ENCODE peak calls at places on chromosome 9, in four cellular contexts. X, K, J and E are unnamed samples.

GRCh38 chr9:98287383-98287782 is 31.9 kb upstream of the TBC1D2 start:
- DNase-seq in X (no peak), K (no peak), J (no peak), E (no peak)

GRCh38 chr9:82124090-82124489 is 135.5 kb downstream of the SPATA31D1 start:
- DNase-seq in X (peak), K (peak), J (peak), E (peak)

GRCh38 chr9:98182069-98182820 is 10.2 kb downstream of the CORO2A start:
- DNase-seq in X (no peak), K (no peak), J (no peak), E (no peak)

GRCh38 chr9:119289740-119290139 is 79.5 kb downstream of the BRINP1 start:
- DNase-seq in X (peak), K (peak), J (no peak), E (no peak)

GRCh38 chr9:14584571-14584970 is 108.7 kb downstream of the ZDHHC21 start:
- DNase-seq in X (no peak), K (no peak), J (no peak), E (no peak)

GRCh38 chr9:98808411-98808815 is 943 bp downstream of the GALNT12 start:
- DNase-seq in X (no peak), K (no peak), J (no peak), E (peak)

GRCh38 chr9:87673446-87674109 is 52.3 kb upstream of the CTSL start:
- DNase-seq in X (no peak), K (no peak), J (no peak), E (no peak)

GRCh38 chr9:130728721-130729120 is 35.1 kb downstream of the EXOSC2 start:
- DNase-seq in X (peak), K (no peak), J (peak), E (no peak)

GRCh38 chr9:135070964-135071735 is 16.3 kb upstream of the OLFM1 start:
- DNase-seq in X (no peak), K (no peak), J (no peak), E (no peak)

GRCh38 chr9:93305497-93306020 is 121.6 kb downstream of the WNK2 start:
- DNase-seq in X (no peak), K (no peak), J (no peak), E (no peak)

GRCh38 chr9:83707518-83707767 is 315 bp downstream of the UBQLN1 start:
- DNase-seq in X (peak), K (peak), J (no peak), E (no peak)

GRCh38 chr9:7392161-7392560 is 407.4 kb downstream of the DMAC1 start:
- DNase-seq in X (no peak), K (no peak), J (no peak), E (no peak)

GRCh38 chr9:88954073-88954472 is 37.2 kb upstream of the S1PR3 start:
- DNase-seq in X (peak), K (peak), J (no peak), E (no peak)

GRCh38 chr9:114616684-114617520 is 5.8 kb downstream of the TMEM268 start:
- DNase-seq in X (no peak), K (no peak), J (no peak), E (no peak)

GRCh38 chr9:69975681-69976080 is 68.0 kb upstream of the MAMDC2 start:
- DNase-seq in X (peak), K (peak), J (no peak), E (no peak)

GRCh38 chr9:91101598-91102168 is 260.0 kb downstream of the AUH start:
- DNase-seq in X (no peak), K (no peak), J (no peak), E (no peak)

GRCh38 chr9:128651798-128652197 is 4.8 kb downstream of the DYNC2I2 start:
- DNase-seq in X (no peak), K (no peak), J (no peak), E (no peak)

GRCh38 chr9:69871143-69871834 is 50.7 kb downstream of the CFAP95 start:
- DNase-seq in X (no peak), K (no peak), J (no peak), E (no peak)

GRCh38 chr9:120110520-120110919 is 469.4 kb downstream of the CDK5RAP2 start:
- DNase-seq in X (no peak), K (no peak), J (no peak), E (no peak)

GRCh38 chr9:33133186-33133585 is 34.0 kb downstream of the B4GALT1 start:
- DNase-seq in X (no peak), K (no peak), J (no peak), E (no peak)

GRCh38 chr9:108041551-108041950 is 552.0 kb upstream of the KLF4 start:
- DNase-seq in X (peak), K (peak), J (no peak), E (no peak)

GRCh38 chr9:37273595-37273994 is 148.9 kb upstream of the GRHPR start:
- DNase-seq in X (no peak), K (no peak), J (no peak), E (no peak)
- TF ChIP-seq CTCF in X (no peak), K (no peak), J (no peak), E (no peak)

DNA sequence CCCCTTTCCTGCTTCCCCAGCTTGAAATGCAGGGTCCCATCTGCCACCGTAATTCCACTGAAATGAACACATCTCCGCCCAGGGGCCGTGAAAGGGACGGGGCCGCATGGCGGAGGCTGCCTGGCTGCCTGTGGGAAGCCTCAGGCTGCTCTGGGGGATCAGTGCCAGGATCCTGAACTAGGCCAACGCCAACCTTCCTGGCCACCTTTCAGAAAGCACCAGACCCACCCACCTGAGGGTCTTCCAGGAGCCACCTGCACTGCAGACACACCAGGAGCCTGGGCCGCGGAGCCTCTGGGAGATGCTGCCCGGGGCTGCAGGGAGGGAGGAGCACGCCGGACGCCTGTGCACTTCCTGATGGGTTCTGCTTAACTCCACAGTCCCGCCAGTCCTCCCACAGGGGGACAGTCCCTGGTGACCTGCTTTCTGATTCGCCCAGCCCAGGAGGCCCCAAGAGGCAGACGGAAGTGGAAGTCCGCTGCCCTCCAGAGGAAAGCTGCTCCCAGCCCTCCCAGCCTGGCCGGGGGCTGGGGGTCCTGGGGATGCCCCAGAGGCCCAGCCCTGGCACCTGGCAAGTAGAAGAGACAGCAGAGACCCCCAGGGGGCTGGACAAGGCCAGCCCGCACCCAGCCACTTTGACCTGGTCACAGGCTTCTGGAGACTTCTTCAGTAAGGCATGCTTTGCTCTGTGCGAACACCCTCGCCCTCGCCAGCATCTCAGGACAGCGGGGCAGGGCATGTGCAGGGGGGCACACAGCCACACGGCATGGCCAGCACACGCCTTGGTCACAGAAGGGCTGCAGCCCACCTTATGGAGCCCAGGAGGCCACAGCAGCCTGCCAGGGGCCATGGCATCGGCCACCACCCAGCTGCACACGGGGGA is at the start of gene CARD9:
- DNase-seq in X (no peak), K (no peak), J (no peak), E (no peak)
- H3K4me3 ChIP-seq in X (no peak), K (no peak), J (peak), E (no peak)

GRCh38 chr9:137188490-137189296 is at the start of the genes ANAPC2 and SSNA1:
- DNase-seq in X (peak), K (peak), J (peak), E (peak)
- TF ChIP-seq CTCF in X (peak), K (peak), J (peak), E (peak)

GRCh38 chr9:122218885-122219855 is 9.6 kb downstream of the LHX6 start:
- DNase-seq in X (no peak), K (no peak), J (no peak), E (no peak)
- H3K4me3 ChIP-seq in X (no peak), K (no peak), J (peak), E (no peak)

GRCh38 chr9:104686081-104686480 is 8.2 kb upstream of the OR13D1 start:
- DNase-seq in X (no peak), K (no peak), J (no peak), E (no peak)

GRCh38 chr9:104682642-104683041 is 11.7 kb upstream of the OR13D1 start:
- DNase-seq in X (peak), K (peak), J (peak), E (peak)
- TF ChIP-seq CTCF in X (peak), K (peak), J (peak), E (peak)

GRCh38 chr9:76161546-76161945 is 232.7 kb downstream of the RFK start:
- DNase-seq in X (peak), K (peak), J (peak), E (no peak)
- H3K4me3 ChIP-seq in X (no peak), K (no peak), J (no peak), E (no peak)

DNA sequence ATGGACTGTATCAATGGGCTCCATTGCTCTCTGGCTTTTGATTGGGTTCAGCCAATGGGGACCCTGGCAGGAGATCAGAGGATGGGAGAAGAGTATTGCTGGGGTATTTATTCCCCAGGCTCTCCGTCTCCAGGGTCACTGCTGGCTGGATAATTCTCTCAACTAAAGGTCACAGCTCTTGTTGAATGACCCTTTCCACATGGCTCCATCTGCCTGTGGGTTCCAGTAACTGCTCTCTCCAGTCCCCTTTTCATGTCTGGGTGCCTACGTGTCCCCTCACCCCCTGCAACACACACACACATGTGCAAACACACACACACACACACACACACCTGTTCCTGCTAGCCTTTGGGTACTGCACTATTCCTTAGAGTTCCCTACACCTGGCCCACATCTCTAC is 53.9 kb upstream of the RIC1 start:
- DNase-seq in X (no peak), K (no peak), J (no peak), E (no peak)
- TF ChIP-seq CTCF in X (peak), K (peak), J (no peak), E (no peak)

GRCh38 chr9:123678878-123679329 is 251.0 kb downstream of the DENND1A start:
- DNase-seq in X (peak), K (no peak), J (no peak), E (peak)
- H3K4me3 ChIP-seq in X (no peak), K (no peak), J (no peak), E (no peak)

GRCh38 chr9:503331-503730 is 288.7 kb downstream of the DOCK8 start:
- DNase-seq in X (no peak), K (no peak), J (no peak), E (no peak)

GRCh38 chr9:504921-505821 is 290.5 kb downstream of the DOCK8 start:
- DNase-seq in X (peak), K (no peak), J (no peak), E (no peak)

DNA sequence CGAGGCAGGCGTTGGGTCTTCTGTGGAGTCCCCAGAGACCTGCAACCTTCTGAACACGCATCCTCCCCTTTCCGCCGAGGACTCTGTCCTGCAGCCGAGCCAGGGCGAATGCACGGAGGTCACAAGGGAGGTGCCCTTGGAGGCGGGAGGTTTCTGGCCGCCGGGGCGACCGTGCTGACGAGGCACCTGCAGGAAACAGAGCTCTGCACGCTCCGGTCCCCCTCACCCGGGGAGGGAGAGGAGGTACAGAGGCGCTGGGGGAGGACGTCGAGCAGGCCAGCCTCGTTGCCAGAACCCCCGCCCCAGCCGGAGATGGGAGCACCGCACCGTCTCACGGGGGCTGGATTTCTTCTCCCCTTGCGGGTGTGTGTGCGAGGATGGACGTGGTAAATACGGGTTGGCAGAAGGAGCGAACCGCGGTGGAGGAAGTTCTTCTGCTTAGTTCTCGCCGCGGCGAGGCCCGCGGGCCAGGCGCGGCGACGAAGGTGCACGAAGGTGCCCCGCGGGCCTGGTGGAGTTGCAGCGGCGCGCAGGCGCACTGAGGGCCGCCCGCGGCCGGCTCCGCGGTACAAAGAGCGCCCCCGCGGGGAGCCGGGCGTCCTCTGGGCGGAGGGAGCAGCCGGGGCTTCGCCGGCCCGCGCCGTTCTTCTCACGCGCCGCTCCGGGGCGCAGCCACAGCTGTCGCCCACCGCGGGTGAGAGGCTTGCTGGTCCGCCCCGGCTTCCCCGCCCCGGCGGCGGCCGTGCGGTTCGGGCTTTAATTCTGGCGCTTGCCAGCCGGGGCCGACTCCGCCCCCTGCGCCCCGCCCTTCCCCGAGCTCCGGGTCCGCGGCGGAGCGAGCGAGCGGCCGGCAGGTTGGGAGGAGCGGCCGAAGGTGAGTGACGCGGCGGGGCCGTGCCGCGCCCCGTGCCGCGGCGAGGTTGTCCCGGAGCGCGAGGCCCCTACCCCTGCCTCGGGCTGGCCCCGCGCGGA is 289.5 kb downstream of the DOCK8 start:
- DNase-seq in X (peak), K (peak), J (no peak), E (peak)
- TF ChIP-seq CTCF in X (no peak), K (peak), J (no peak), E (no peak)

DNA sequence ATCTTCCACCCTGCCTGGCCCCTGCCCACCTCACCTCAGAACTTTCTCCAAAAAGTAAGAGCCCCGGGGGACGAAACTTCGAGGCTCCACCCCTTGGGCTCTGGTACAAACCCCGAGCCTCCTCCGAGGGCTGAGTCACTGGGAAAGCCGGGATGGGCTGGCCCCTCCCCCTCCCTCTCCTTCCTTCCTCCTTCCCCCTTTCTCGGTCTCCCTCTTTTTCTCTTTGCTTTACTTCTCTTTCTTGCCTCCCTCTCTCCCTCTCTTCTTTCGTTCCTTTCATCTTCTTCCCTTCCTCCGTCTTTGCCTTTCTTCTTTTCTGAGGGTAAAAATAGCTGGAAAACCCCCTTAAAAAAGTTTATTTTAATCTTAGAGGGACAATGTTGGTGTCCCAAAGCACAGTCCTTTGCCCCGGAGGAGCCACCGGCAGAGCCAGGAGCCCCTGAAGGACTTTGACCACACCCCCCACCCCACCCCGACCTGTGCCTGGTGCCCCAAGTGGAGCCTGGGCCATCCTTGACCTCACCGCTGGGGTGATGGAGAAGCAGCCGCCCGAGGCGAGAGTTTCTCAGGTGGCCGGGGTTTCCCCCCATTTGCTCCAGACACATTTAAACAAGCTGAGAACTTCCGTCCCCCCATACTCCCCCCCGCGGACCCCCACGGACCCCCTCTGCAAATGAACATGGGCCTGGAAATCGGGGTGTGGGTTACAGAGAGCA is 5.7 kb upstream of the NOTCH1 start:
- DNase-seq in X (peak), K (peak), J (peak), E (no peak)
- H3K4me3 ChIP-seq in X (peak), K (no peak), J (peak), E (no peak)